ENCODE peak calls at places on chromosomes 11 and 22, in six cellular contexts. Z, K, O, N, I and Y are unnamed samples.
A peak's percentile ranks its signal among the peaks of the same experiment; 100 is the strongest.

GRCh38 chr22:21942407-21942895 is 10.2 kb downstream of the PPM1F start:
- DNase-seq in I (peak; percentile 47), K (peak; percentile 72), Z (peak; percentile 85), O (peak; percentile 89), N (peak; percentile 90), Y (peak; percentile 91)

GRCh38 chr11:77747381-77747969 is 73.0 kb downstream of the RSF1 start:
- DNase-seq in K (no peak), N (no peak), I (no peak), O (peak; percentile 55), Z (peak; percentile 9), Y (peak; percentile 40)

GRCh38 chr11:115576606-115577005 is 72.4 kb upstream of the CADM1 start:
- DNase-seq in O (no peak), Z (no peak), K (no peak), I (no peak), N (no peak), Y (no peak)

GRCh38 chr11:11391796-11392195 is 38.7 kb upstream of the CSNK2A3 start:
- DNase-seq in O (peak; percentile 82), N (no peak), Z (peak; percentile 92), I (no peak), K (no peak), Y (peak; percentile 86)

GRCh38 chr11:122814401-122814800 is 23.9 kb upstream of the CRTAM start:
- DNase-seq in K (no peak), O (no peak), N (no peak), I (no peak), Z (no peak), Y (no peak)

GRCh38 chr11:12079726-12080556 is 30.4 kb upstream of the MICAL2 start:
- DNase-seq in I (peak; percentile 26), Z (peak; percentile 98), N (peak; percentile 60), O (peak; percentile 96), K (no peak), Y (peak; percentile 99)

GRCh38 chr11:9616042-9616640 is 42.7 kb downstream of the WEE1 start:
- DNase-seq in O (no peak), N (no peak), K (no peak), I (no peak), Z (no peak), Y (no peak)

GRCh38 chr11:118659956-118660645 is 19.3 kb downstream of the TREH start:
- DNase-seq in N (no peak), I (no peak), O (no peak), K (no peak), Z (no peak), Y (no peak)

GRCh38 chr11:85167038-85167437 is 460.1 kb downstream of the DLG2 start:
- DNase-seq in O (no peak), Z (no peak), K (no peak), N (no peak), I (no peak), Y (no peak)

GRCh38 chr11:111460752-111461305 is 51.4 kb downstream of the BTG4 start:
- DNase-seq in K (no peak), Z (peak; percentile 66), I (no peak), N (no peak), O (peak; percentile 8), Y (peak; percentile 26)

GRCh38 chr11:113247231-113247630 is 67.2 kb upstream of the TTC12 start:
- DNase-seq in N (no peak), Z (no peak), I (no peak), K (no peak), O (no peak), Y (no peak)

GRCh38 chr11:84800755-84801346 is 826.3 kb downstream of the DLG2 start:
- DNase-seq in N (no peak), I (no peak), O (peak; percentile 31), Z (peak; percentile 22), K (no peak), Y (peak; percentile 51)

GRCh38 chr11:18706330-18707243 is 8.0 kb downstream of the TMEM86A start:
- DNase-seq in I (peak; percentile 65), N (peak; percentile 86), Z (peak; percentile 53), O (peak; percentile 50), K (peak; percentile 63), Y (no peak)

GRCh38 chr11:115941481-115941993 is 437.3 kb upstream of the CADM1 start:
- DNase-seq in K (no peak), O (peak; percentile 77), N (peak; percentile 33), Z (peak; percentile 93), I (peak; percentile 25), Y (peak; percentile 97)

GRCh38 chr11:58919561-58919960 is 19.7 kb upstream of the GLYATL1 start:
- DNase-seq in I (no peak), O (no peak), K (no peak), N (no peak), Z (no peak), Y (peak; percentile 61)

GRCh38 chr11:58922475-58922874 is 16.8 kb upstream of the GLYATL1 start:
- DNase-seq in N (no peak), Z (no peak), O (no peak), I (no peak), K (no peak), Y (no peak)

GRCh38 chr11:58917159-58917765 is 22.0 kb upstream of the GLYATL1 start:
- DNase-seq in I (no peak), O (no peak), Z (peak; percentile 5), K (no peak), N (no peak), Y (no peak)

GRCh38 chr11:58921778-58922390 is 17.4 kb upstream of the GLYATL1 start:
- DNase-seq in Z (no peak), O (no peak), K (no peak), N (no peak), I (no peak), Y (no peak)

DNA sequence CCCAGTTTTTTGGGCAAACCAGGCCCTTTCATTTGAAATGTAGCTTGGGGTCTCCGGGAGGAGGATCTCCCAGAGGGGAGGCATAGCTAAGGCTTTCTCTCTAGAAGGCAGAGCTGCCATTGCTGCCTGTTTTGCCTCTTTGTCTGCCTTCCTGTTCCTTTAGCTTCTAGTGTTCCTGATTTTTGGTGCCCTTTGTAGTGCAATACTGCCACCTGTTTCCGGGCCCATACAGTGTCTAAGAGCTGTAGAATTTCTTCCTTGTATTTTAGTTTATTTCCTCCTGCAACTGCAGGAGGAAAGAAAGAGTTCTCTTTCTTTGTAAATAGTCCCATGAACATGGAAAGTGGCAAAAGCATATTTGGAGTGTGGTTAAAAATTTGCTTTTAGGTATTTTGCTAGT is 19.3 kb upstream of the GLYATL1 start:
- DNase-seq in O (no peak), I (no peak), Z (no peak), K (no peak), N (no peak), Y (no peak)
- TF ChIP-seq CTCF in O (no peak), I (no peak), Z (no peak), K (no peak), N (no peak), Y (peak; percentile 9)

GRCh38 chr11:65787649-65788622 is 1.1 kb downstream of the OVOL1 start:
- DNase-seq in Z (no peak), K (no peak), O (no peak), I (peak; percentile 37), N (no peak), Y (no peak)

GRCh38 chr11:65782816-65783228 is 2.0 kb upstream of the AP5B1 start:
- DNase-seq in Z (no peak), K (no peak), I (no peak), N (no peak), O (no peak), Y (no peak)

GRCh38 chr11:65786786-65787636 is at the start of gene OVOL1:
- DNase-seq in Z (no peak), N (no peak), K (peak; percentile 80), O (no peak), I (peak; percentile 91), Y (no peak)

GRCh38 chr11:65786008-65786785 is 666 bp upstream of the OVOL1 start:
- DNase-seq in K (no peak), Z (no peak), O (no peak), I (peak; percentile 45), N (no peak), Y (no peak)

GRCh38 chr11:65785329-65786007 is 1.4 kb upstream of the OVOL1 start:
- DNase-seq in O (no peak), K (no peak), I (no peak), Z (no peak), N (no peak), Y (no peak)
- H3K4me3 ChIP-seq in O (no peak overlapping the region), K (no peak overlapping the region), I (no peak overlapping the region), Z (no peak overlapping the region), N (no peak overlapping the region), Y (no peak overlapping the region)

GRCh38 chr22:39601180-39601535 is 30.6 kb downstream of the CACNA1I start:
- DNase-seq in I (no peak), O (no peak), Z (no peak), N (no peak), K (no peak), Y (no peak)
- TF ChIP-seq CTCF in I (no peak), O (no peak), Z (no peak), N (no peak), K (no peak), Y (no peak)

DNA sequence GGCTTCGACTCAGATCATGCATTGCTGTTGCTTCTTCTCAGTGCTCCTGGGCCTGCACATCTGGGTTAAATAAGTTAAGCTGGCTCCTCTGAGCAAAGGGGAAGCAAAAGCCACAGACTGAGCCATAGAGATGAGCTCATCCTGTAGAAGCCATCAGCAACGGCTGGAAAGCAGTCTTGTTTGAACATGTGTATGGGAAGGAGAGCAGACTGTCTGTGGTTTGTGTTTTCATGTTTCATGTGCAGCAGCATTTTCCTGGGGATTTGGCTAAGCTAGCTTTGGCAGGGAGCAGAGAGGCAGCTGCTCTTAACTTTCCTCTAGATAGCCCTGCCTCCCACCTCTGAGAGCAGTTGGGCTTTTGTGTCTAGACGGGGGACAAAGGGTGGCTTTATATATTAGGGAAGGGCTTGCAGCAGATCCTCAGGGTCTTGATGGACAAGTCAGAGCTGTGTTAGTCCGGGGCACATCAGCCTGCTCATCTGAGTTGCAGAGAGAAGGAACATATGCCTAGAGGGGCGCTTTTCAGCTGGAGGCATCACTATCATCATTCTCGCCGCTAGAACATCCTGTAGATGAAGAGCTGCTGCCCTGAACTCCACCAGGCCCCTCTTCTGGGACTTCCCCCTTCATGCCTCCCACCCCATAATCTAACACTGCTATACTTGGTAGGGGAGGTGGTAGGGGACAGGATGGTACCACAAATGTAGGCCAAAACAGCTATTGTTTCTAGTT is 14.9 kb downstream of the DCPS start:
- DNase-seq in Z (peak; percentile 96), I (no peak), K (peak; percentile 41), O (peak; percentile 71), N (peak; percentile 59), Y (peak; percentile 96)
- H3K4me3 ChIP-seq in Z (peak overlapping the region; percentile 46), I (no peak overlapping the region), K (no peak overlapping the region), O (no peak overlapping the region), N (no peak overlapping the region), Y (peak overlapping the region; percentile 16)